ENCODE peak calls at places on chromosomes 4 and X, in six cellular contexts. One of them, this sample, is unnamed.

GRCh38 chrX:52031371-52031770 is 37.6 kb downstream of the MAGED4B start:
- DNase-seq in heart left ventricle: no peak
- DNase-seq in endothelial cell: no peak
- DNase-seq in WERI-Rb-1: no peak
- DNase-seq in H9: no peak
- DNase-seq in neural crest cell: no peak
- DNase-seq in this sample: no peak

GRCh38 chr4:176622251-176622968 is 170.3 kb downstream of the VEGFC start:
- DNase-seq in heart left ventricle: no peak
- DNase-seq in endothelial cell: no peak
- DNase-seq in WERI-Rb-1: no peak
- DNase-seq in H9: no peak
- DNase-seq in neural crest cell: no peak
- DNase-seq in this sample: no peak

GRCh38 chrX:65609237-65609636 is 58.2 kb upstream of the MSN start:
- DNase-seq in heart left ventricle: no peak
- DNase-seq in endothelial cell: no peak
- DNase-seq in WERI-Rb-1: no peak
- DNase-seq in H9: no peak
- DNase-seq in neural crest cell: no peak
- DNase-seq in this sample: no peak

GRCh38 chrX:144327515-144327914 is 443.6 kb downstream of the UBE2NL start:
- DNase-seq in heart left ventricle: no peak
- DNase-seq in endothelial cell: no peak
- DNase-seq in WERI-Rb-1: no peak
- DNase-seq in H9: no peak
- DNase-seq in neural crest cell: no peak
- DNase-seq in this sample: no peak

GRCh38 chr4:67725132-67725531 is 24.2 kb upstream of the UBA6 start:
- DNase-seq in heart left ventricle: no peak
- DNase-seq in endothelial cell: no peak
- DNase-seq in WERI-Rb-1: no peak
- DNase-seq in H9: no peak
- DNase-seq in neural crest cell: no peak
- DNase-seq in this sample: no peak

GRCh38 chr4:119080721-119081541 is 54.7 kb upstream of the MYOZ2 start:
- DNase-seq in heart left ventricle: no peak
- DNase-seq in endothelial cell: no peak
- DNase-seq in WERI-Rb-1: no peak
- DNase-seq in H9: no peak
- DNase-seq in neural crest cell: no peak
- DNase-seq in this sample: no peak

GRCh38 chr4:42277291-42277690 is 120.0 kb upstream of the SHISA3 start:
- DNase-seq in heart left ventricle: no peak
- DNase-seq in endothelial cell: no peak
- DNase-seq in WERI-Rb-1: no peak
- DNase-seq in H9: no peak
- DNase-seq in neural crest cell: no peak
- DNase-seq in this sample: no peak

GRCh38 chr4:1192091-1192492 is 19.7 kb upstream of the SPON2 start:
- DNase-seq in heart left ventricle: peak
- DNase-seq in endothelial cell: no peak
- DNase-seq in WERI-Rb-1: peak
- DNase-seq in H9: no peak
- DNase-seq in neural crest cell: no peak
- DNase-seq in this sample: no peak

GRCh38 chrX:105553118-105553517 is 269.2 kb upstream of the NRK start:
- DNase-seq in heart left ventricle: no peak
- DNase-seq in endothelial cell: no peak
- DNase-seq in WERI-Rb-1: no peak
- DNase-seq in H9: no peak
- DNase-seq in neural crest cell: no peak
- DNase-seq in this sample: no peak

GRCh38 chrX:139825618-139826017 is 107.2 kb downstream of the ATP11C start:
- DNase-seq in heart left ventricle: no peak
- DNase-seq in endothelial cell: no peak
- DNase-seq in WERI-Rb-1: no peak
- DNase-seq in H9: no peak
- DNase-seq in neural crest cell: no peak
- DNase-seq in this sample: no peak

GRCh38 chrX:68463880-68464279 is 30.6 kb upstream of the OPHN1 start:
- DNase-seq in heart left ventricle: no peak
- DNase-seq in endothelial cell: no peak
- DNase-seq in WERI-Rb-1: no peak
- DNase-seq in H9: no peak
- DNase-seq in neural crest cell: no peak
- DNase-seq in this sample: no peak

GRCh38 chr4:8277356-8278008 is 7.9 kb downstream of the HTRA3 start:
- DNase-seq in heart left ventricle: peak
- DNase-seq in endothelial cell: no peak
- DNase-seq in WERI-Rb-1: no peak
- DNase-seq in H9: no peak
- DNase-seq in neural crest cell: no peak
- DNase-seq in this sample: no peak

GRCh38 chr4:109921384-109921808 is 8.7 kb downstream of the EGF start:
- DNase-seq in heart left ventricle: no peak
- DNase-seq in endothelial cell: no peak
- DNase-seq in WERI-Rb-1: no peak
- DNase-seq in H9: peak
- DNase-seq in neural crest cell: peak
- DNase-seq in this sample: no peak

GRCh38 chr4:7665321-7665720 is 230.6 kb upstream of the PSAPL1 start:
- DNase-seq in heart left ventricle: no peak
- DNase-seq in endothelial cell: no peak
- DNase-seq in WERI-Rb-1: no peak
- DNase-seq in H9: no peak
- DNase-seq in neural crest cell: no peak
- DNase-seq in this sample: no peak

GRCh38 chr4:81747242-81747930 is 275.7 kb upstream of the RASGEF1B start:
- DNase-seq in heart left ventricle: no peak
- DNase-seq in endothelial cell: no peak
- DNase-seq in WERI-Rb-1: no peak
- DNase-seq in H9: no peak
- DNase-seq in neural crest cell: no peak
- DNase-seq in this sample: no peak

GRCh38 chrX:147800663-147801062 is 111.1 kb upstream of the FMR1 start:
- DNase-seq in heart left ventricle: no peak
- DNase-seq in endothelial cell: no peak
- DNase-seq in WERI-Rb-1: no peak
- DNase-seq in H9: no peak
- DNase-seq in neural crest cell: no peak
- DNase-seq in this sample: no peak

GRCh38 chrX:16022580-16023170 is 100.7 kb upstream of the GRPR start:
- DNase-seq in heart left ventricle: no peak
- DNase-seq in endothelial cell: no peak
- DNase-seq in WERI-Rb-1: no peak
- DNase-seq in H9: no peak
- DNase-seq in neural crest cell: no peak
- DNase-seq in this sample: no peak

DNA sequence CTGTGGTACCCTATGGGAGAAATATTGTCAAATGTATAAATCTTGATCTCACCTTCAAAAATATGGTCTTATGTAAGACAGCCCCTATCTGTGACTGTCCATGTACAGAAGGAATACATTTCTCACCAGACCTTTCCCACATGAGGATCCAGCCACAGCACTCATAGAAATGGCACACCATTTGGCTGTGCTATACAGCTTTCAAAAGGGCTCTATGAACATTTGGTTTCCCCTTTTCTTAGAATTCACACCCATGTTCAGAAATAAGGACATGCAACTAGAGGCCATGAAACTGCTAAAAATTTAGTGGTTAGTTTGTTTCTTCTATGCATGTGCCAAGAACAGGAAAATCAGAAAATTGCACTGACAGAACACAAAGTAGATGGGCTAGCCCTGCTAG is 62.7 kb downstream of the ANTXR2 start:
- DNase-seq in heart left ventricle: no peak
- DNase-seq in endothelial cell: no peak
- DNase-seq in WERI-Rb-1: no peak
- DNase-seq in H9: no peak
- DNase-seq in neural crest cell: no peak
- DNase-seq in this sample: no peak
- TF ChIP-seq CTCF in heart left ventricle: no peak
- TF ChIP-seq CTCF in endothelial cell: no peak
- TF ChIP-seq CTCF in WERI-Rb-1: no peak
- TF ChIP-seq CTCF in H9: no peak
- TF ChIP-seq CTCF in neural crest cell: no peak
- TF ChIP-seq CTCF in this sample: no peak

GRCh38 chr4:61246003-61246402 is 45.9 kb downstream of the ADGRL3 start:
- DNase-seq in heart left ventricle: peak
- DNase-seq in endothelial cell: no peak
- DNase-seq in WERI-Rb-1: no peak
- DNase-seq in H9: no peak
- DNase-seq in neural crest cell: no peak
- DNase-seq in this sample: no peak

GRCh38 chr4:61245321-61245720 is 45.2 kb downstream of the ADGRL3 start:
- DNase-seq in heart left ventricle: no peak
- DNase-seq in endothelial cell: no peak
- DNase-seq in WERI-Rb-1: no peak
- DNase-seq in H9: no peak
- DNase-seq in neural crest cell: no peak
- DNase-seq in this sample: no peak

GRCh38 chr4:61254406-61254805 is 54.3 kb downstream of the ADGRL3 start:
- DNase-seq in heart left ventricle: no peak
- DNase-seq in endothelial cell: no peak
- DNase-seq in WERI-Rb-1: no peak
- DNase-seq in H9: no peak
- DNase-seq in neural crest cell: no peak
- DNase-seq in this sample: no peak

GRCh38 chr4:61243962-61244361 is 43.8 kb downstream of the ADGRL3 start:
- DNase-seq in heart left ventricle: no peak
- DNase-seq in endothelial cell: no peak
- DNase-seq in WERI-Rb-1: no peak
- DNase-seq in H9: no peak
- DNase-seq in neural crest cell: no peak
- DNase-seq in this sample: no peak

DNA sequence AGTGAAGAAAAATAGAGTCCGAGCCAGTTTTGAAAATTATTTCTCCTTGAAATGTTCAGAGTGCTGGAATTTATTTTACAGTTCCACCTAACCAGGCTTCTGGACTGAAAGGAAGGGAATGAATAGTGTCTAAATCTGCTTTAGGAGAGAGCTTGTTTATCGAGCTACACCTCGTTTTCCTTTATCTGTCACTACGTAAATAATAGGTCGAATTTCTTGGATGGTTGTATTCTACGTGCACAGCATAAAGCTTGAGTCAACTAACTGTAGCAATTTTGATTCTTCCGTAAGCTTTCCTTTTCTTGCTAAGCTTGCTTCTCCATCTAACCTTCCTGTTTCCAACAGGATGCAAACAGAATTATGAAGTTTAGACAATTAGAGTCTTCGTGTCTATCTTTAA is 48.6 kb downstream of the ADGRL3 start:
- DNase-seq in heart left ventricle: no peak
- DNase-seq in endothelial cell: no peak
- DNase-seq in WERI-Rb-1: no peak
- DNase-seq in H9: no peak
- DNase-seq in neural crest cell: no peak
- DNase-seq in this sample: no peak
- TF ChIP-seq CTCF in heart left ventricle: no peak
- TF ChIP-seq CTCF in endothelial cell: no peak
- TF ChIP-seq CTCF in WERI-Rb-1: no peak
- TF ChIP-seq CTCF in H9: no peak
- TF ChIP-seq CTCF in neural crest cell: no peak
- TF ChIP-seq CTCF in this sample: no peak

GRCh38 chr4:102734116-102734515 is 26.7 kb downstream of the MANBA start:
- DNase-seq in heart left ventricle: no peak
- DNase-seq in endothelial cell: no peak
- DNase-seq in WERI-Rb-1: no peak
- DNase-seq in H9: no peak
- DNase-seq in neural crest cell: no peak
- DNase-seq in this sample: no peak

GRCh38 chr4:102735578-102735977 is 25.2 kb downstream of the MANBA start:
- DNase-seq in heart left ventricle: no peak
- DNase-seq in endothelial cell: no peak
- DNase-seq in WERI-Rb-1: no peak
- DNase-seq in H9: no peak
- DNase-seq in neural crest cell: no peak
- DNase-seq in this sample: no peak

GRCh38 chr4:102732678-102733445 is 27.9 kb downstream of the MANBA start:
- DNase-seq in heart left ventricle: no peak
- DNase-seq in endothelial cell: no peak
- DNase-seq in WERI-Rb-1: no peak
- DNase-seq in H9: no peak
- DNase-seq in neural crest cell: no peak
- DNase-seq in this sample: no peak

GRCh38 chr4:102736636-102737549 is 23.9 kb downstream of the MANBA start:
- DNase-seq in heart left ventricle: no peak
- DNase-seq in endothelial cell: no peak
- DNase-seq in WERI-Rb-1: no peak
- DNase-seq in H9: peak
- DNase-seq in neural crest cell: no peak
- DNase-seq in this sample: no peak

DNA sequence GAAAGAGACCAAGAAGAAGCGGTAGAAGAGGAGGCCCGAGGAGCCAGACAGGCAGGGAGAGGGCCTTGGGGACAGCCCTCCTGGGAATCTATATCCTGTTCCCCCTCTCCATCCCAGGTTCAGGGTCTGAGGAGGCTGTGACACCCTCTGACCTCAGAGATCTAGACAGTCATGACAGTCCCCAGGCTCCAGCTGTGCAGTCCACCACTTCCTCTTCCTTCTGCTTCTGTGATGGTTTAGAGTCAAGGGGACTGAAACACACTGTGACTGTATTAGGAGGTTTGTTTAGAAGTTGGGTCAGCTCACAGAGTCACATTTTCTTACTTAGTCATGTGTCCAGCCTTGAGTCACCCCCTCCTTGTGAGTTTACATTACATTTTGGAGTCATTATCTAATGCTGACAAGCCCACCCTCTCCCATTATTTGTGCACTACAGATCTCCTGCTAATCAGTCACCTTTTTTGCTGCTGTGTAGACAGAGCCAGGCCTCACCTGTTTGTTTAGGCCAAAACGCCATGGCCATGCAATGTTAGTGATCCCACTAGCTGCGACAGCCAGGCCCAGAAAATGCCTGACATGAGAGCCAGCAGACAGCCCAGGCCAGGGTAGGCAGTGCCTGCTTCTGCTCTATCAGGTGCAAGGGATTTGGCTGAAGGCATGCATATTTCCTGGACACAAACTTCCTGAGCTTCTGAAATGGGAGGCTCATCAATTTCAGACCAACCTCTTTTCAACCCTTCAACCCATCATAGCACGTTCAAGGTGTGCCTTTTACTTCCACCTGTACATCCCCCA is 26.0 kb downstream of the MANBA start:
- DNase-seq in heart left ventricle: no peak
- DNase-seq in endothelial cell: no peak
- DNase-seq in WERI-Rb-1: no peak
- DNase-seq in H9: no peak
- DNase-seq in neural crest cell: no peak
- DNase-seq in this sample: no peak
- TF ChIP-seq CTCF in heart left ventricle: no peak
- TF ChIP-seq CTCF in endothelial cell: no peak
- TF ChIP-seq CTCF in WERI-Rb-1: no peak
- TF ChIP-seq CTCF in H9: no peak
- TF ChIP-seq CTCF in neural crest cell: no peak
- TF ChIP-seq CTCF in this sample: no peak

GRCh38 chr4:89100853-89101252 is 10.5 kb upstream of the TIGD2 start:
- DNase-seq in heart left ventricle: no peak
- DNase-seq in endothelial cell: no peak
- DNase-seq in WERI-Rb-1: no peak
- DNase-seq in H9: no peak
- DNase-seq in neural crest cell: no peak
- DNase-seq in this sample: no peak

GRCh38 chr4:89101256-89102161 is 9.8 kb upstream of the TIGD2 start:
- DNase-seq in heart left ventricle: no peak
- DNase-seq in endothelial cell: no peak
- DNase-seq in WERI-Rb-1: no peak
- DNase-seq in H9: no peak
- DNase-seq in neural crest cell: no peak
- DNase-seq in this sample: no peak

GRCh38 chr4:89099034-89099433 is 12.3 kb upstream of the TIGD2 start:
- DNase-seq in heart left ventricle: no peak
- DNase-seq in endothelial cell: no peak
- DNase-seq in WERI-Rb-1: no peak
- DNase-seq in H9: no peak
- DNase-seq in neural crest cell: no peak
- DNase-seq in this sample: no peak
- TF ChIP-seq CTCF in heart left ventricle: no peak
- TF ChIP-seq CTCF in endothelial cell: no peak
- TF ChIP-seq CTCF in WERI-Rb-1: no peak
- TF ChIP-seq CTCF in H9: no peak
- TF ChIP-seq CTCF in neural crest cell: no peak
- TF ChIP-seq CTCF in this sample: no peak